ENCODE peak calls at places on chromosomes 1 and 21, in ten cellular contexts. T is heart right ventricle; L is epithelial cell of esophagus; E is ACHN; M is T follicular helper cell; P is SJSA1; G is activated naive CD4-positive, alpha-beta T cell; Q is colonic mucosa; D is NCI-H1105; A is coronary artery. Y is an unnamed sample.

GRCh38 chr1:92356956-92357355 is 58.1 kb downstream of the RPAP2 start:
- DNase-seq in M (no peak), G (no peak), L (peak), Q (no peak), T (no peak), E (no peak), P (no peak), D (no peak), A (no peak), Y (no peak)

GRCh38 chr1:226804907-226805759 is 65.3 kb upstream of the PSEN2 start:
- DNase-seq in D (no peak), L (no peak), G (no peak), Q (no peak), E (no peak), A (no peak), M (no peak), T (no peak), P (no peak), Y (no peak)

GRCh38 chr1:115138973-115139372 is 49.7 kb upstream of the TSPAN2 start:
- DNase-seq in M (peak), L (peak), D (peak), T (peak), Q (peak), P (peak), E (peak), G (peak), A (peak), Y (peak)

GRCh38 chr1:222582099-222582774 is 7.5 kb downstream of the TAF1A start:
- DNase-seq in A (no peak), P (no peak), G (no peak), L (peak), E (peak), M (no peak), T (no peak), Q (no peak), D (no peak), Y (no peak)

GRCh38 chr1:87958201-87958600 is 629.5 kb downstream of the LMO4 start:
- DNase-seq in L (no peak), T (no peak), D (no peak), Q (no peak), E (no peak), A (no peak), P (no peak), G (no peak), M (no peak), Y (no peak)

GRCh38 chr21:44654576-44654950 is at the start of gene KRTAP12-4:
- DNase-seq in E (no peak), A (no peak), T (no peak), M (no peak), P (no peak), L (no peak), D (no peak), G (no peak), Q (no peak), Y (no peak)

GRCh38 chr1:115036814-115037535 is 7.3 kb downstream of the TSHB start:
- DNase-seq in L (no peak), T (no peak), A (no peak), G (no peak), Q (no peak), D (no peak), E (no peak), M (no peak), P (no peak), Y (no peak)

GRCh38 chr21:34037446-34037845 is 35.9 kb upstream of the MRPS6 start:
- DNase-seq in E (no peak), P (peak), D (no peak), A (no peak), L (peak), Q (no peak), G (no peak), T (no peak), M (no peak), Y (no peak)

GRCh38 chr1:236421022-236421421 is 26.9 kb downstream of the EDARADD start:
- DNase-seq in P (no peak), G (no peak), A (peak), M (no peak), L (peak), D (no peak), E (peak), Q (no peak), T (no peak), Y (no peak)

GRCh38 chr1:7478797-7479499 is 292.1 kb upstream of the VAMP3 start:
- DNase-seq in M (no peak), L (peak), Q (peak), E (no peak), D (peak), P (no peak), G (no peak), A (no peak), T (peak), Y (no peak)

GRCh38 chr1:62343911-62344310 is 24.7 kb upstream of the KANK4 start:
- DNase-seq in T (no peak), D (no peak), Q (no peak), E (no peak), A (no peak), L (no peak), P (no peak), M (no peak), G (no peak), Y (no peak)

GRCh38 chr21:30615199-30615598 is 1.0 kb upstream of the KRTAP20-1 start:
- DNase-seq in P (no peak), E (no peak), G (no peak), Q (no peak), M (no peak), A (no peak), T (no peak), L (no peak), D (no peak), Y (no peak)

GRCh38 chr1:54377040-54377691 is 29.0 kb downstream of the SSBP3 start:
- DNase-seq in G (no peak), M (no peak), L (no peak), D (no peak), T (no peak), A (no peak), Q (no peak), E (no peak), P (no peak), Y (no peak)